ENCODE peak calls at places on chromosome 7, in seven cellular contexts. Z is HTR-8/SVneo, B is GM12865, R is hypothalamus, A is iris pigment epithelial cell, W is AG10803, L is spleen. X is an unnamed sample.

GRCh38 chr7:114082934-114083647 is 164.3 kb upstream of the PPP1R3A start:
- DNase-seq in Z (no peak), A (no peak), B (peak; percentile 7), W (no peak), R (no peak), L (peak; percentile 72), X (peak; percentile 42)

GRCh38 chr7:141674201-141674671 is 27.7 kb downstream of the DENND11 start:
- DNase-seq in A (peak; percentile 22), Z (no peak), R (no peak), W (no peak), B (no peak), L (no peak), X (no peak)

GRCh38 chr7:129332354-129333056 is 101.7 kb upstream of the STRIP2 start:
- DNase-seq in Z (peak; percentile 4), A (peak; percentile 69), R (no peak), W (peak; percentile 27), L (no peak), B (no peak), X (no peak)

GRCh38 chr7:114988755-114989154 is 66.9 kb downstream of the MDFIC start:
- DNase-seq in W (peak; percentile 62), B (no peak), A (peak; percentile 87), Z (peak; percentile 7), L (no peak), R (no peak), X (no peak)

GRCh38 chr7:117808273-117808868 is 64.9 kb downstream of the CTTNBP2 start:
- DNase-seq in W (no peak), A (peak; percentile 12), R (peak; percentile 43), Z (no peak), B (no peak), L (no peak), X (no peak)

GRCh38 chr7:42691030-42691639 is 220.7 kb downstream of the C7orf25 start:
- DNase-seq in R (no peak), A (peak; percentile 76), B (peak; percentile 20), W (peak; percentile 71), Z (peak; percentile 28), L (no peak), X (peak; percentile 69)

GRCh38 chr7:26348234-26348851 is 56.7 kb downstream of the SNX10 start:
- DNase-seq in A (no peak), L (no peak), R (no peak), W (no peak), B (peak; percentile 74), Z (no peak), X (peak; percentile 64)

GRCh38 chr7:91940171-91940570 is 491 bp upstream of the AKAP9 start:
- DNase-seq in L (no peak), B (peak; percentile 37), A (peak; percentile 19), R (no peak), Z (peak; percentile 21), W (peak; percentile 22), X (peak; percentile 43)

GRCh38 chr7:82156168-82156567 is 287.4 kb downstream of the CACNA2D1 start:
- DNase-seq in A (no peak), Z (no peak), B (no peak), R (no peak), L (no peak), W (no peak), X (no peak)

GRCh38 chr7:154931906-154932305 is 71.0 kb downstream of the PAXIP1 start:
- DNase-seq in R (no peak), B (no peak), A (peak; percentile 5), L (no peak), W (peak; percentile 53), Z (no peak), X (no peak)

GRCh38 chr7:155543011-155543881 is 3.1 kb downstream of the CNPY1 start:
- DNase-seq in R (no peak), Z (no peak), A (peak; percentile 24), W (peak; percentile 9), B (no peak), L (no peak), X (no peak)

GRCh38 chr7:127582361-127582760 is 3.0 kb downstream of the GCC1 start:
- DNase-seq in A (peak; percentile 23), W (no peak), L (no peak), Z (no peak), B (no peak), R (peak; percentile 41), X (no peak)

GRCh38 chr7:76326646-76327233 is 24.3 kb downstream of the HSPB1 start:
- DNase-seq in Z (no peak), B (no peak), W (no peak), L (no peak), R (no peak), A (peak; percentile 80), X (no peak)

GRCh38 chr7:65731562-65732035 is 141.3 kb upstream of the VKORC1L1 start:
- DNase-seq in B (no peak), A (peak; percentile 50), R (no peak), W (peak; percentile 15), Z (no peak), L (no peak), X (peak; percentile 76)

GRCh38 chr7:40015790-40016296 is 65.8 kb downstream of the CDK13 start:
- DNase-seq in Z (no peak), A (peak; percentile 43), B (peak; percentile 62), R (no peak), W (peak; percentile 42), L (no peak), X (peak; percentile 5)

GRCh38 chr7:142438923-142439515 is 181.2 kb upstream of the PRSS58 start:
- DNase-seq in B (no peak), Z (no peak), L (no peak), R (no peak), A (no peak), W (no peak), X (no peak)

GRCh38 chr7:15016726-15017125 is 114.2 kb upstream of the DGKB start:
- DNase-seq in W (no peak), A (no peak), L (no peak), B (no peak), R (no peak), Z (no peak), X (peak; percentile 69)

GRCh38 chr7:157544226-157544625 is 207.4 kb downstream of the DNAJB6 start:
- DNase-seq in B (no peak), Z (no peak), A (no peak), L (peak; percentile 57), W (no peak), R (no peak), X (no peak)

GRCh38 chr7:146115665-146116451 is 743 bp upstream of the CNTNAP2 start:
- DNase-seq in Z (peak; percentile 1), R (peak; percentile 53), B (peak; percentile 4), W (peak; percentile 4), A (peak; percentile 54), L (peak; percentile 63), X (peak; percentile 86)

GRCh38 chr7:148814938-148815559 is 69.0 kb downstream of the EZH2 start:
- DNase-seq in Z (no peak), A (no peak), L (no peak), W (no peak), R (no peak), B (no peak), X (no peak)

GRCh38 chr7:70765651-70766050 is 366.3 kb upstream of the GALNT17 start:
- DNase-seq in L (no peak), Z (no peak), R (no peak), W (no peak), B (no peak), A (no peak), X (no peak)

GRCh38 chr7:129828989-129829676 is 123.6 kb downstream of the UBE2H start:
- DNase-seq in A (peak; percentile 23), L (no peak), Z (no peak), B (peak; percentile 27), W (peak; percentile 13), R (no peak), X (no peak)

GRCh38 chr7:96017877-96018276 is 245.5 kb downstream of the DYNC1I1 start:
- DNase-seq in W (no peak), A (no peak), B (no peak), Z (no peak), L (no peak), R (no peak), X (peak; percentile 10)

GRCh38 chr7:25877802-25878789 is 273.9 kb upstream of the NFE2L3 start:
- DNase-seq in L (no peak), Z (no peak), B (no peak), W (no peak), R (no peak), A (no peak), X (no peak)

GRCh38 chr7:71131753-71132520 is at the start of gene GALNT17:
- DNase-seq in B (no peak), W (no peak), Z (no peak), A (peak; percentile 3), R (no peak), L (peak; percentile 70), X (peak; percentile 19)

GRCh38 chr7:3013975-3014792 is 29.5 kb downstream of the CARD11 start:
- DNase-seq in R (no peak), W (no peak), A (no peak), B (no peak), Z (no peak), L (peak; percentile 61), X (no peak)

GRCh38 chr7:83248000-83248399 is 85.3 kb upstream of the PCLO start:
- DNase-seq in L (no peak), R (no peak), W (no peak), Z (no peak), B (no peak), A (no peak), X (no peak)

GRCh38 chr7:108413782-108414492 is 42.3 kb downstream of the NRCAM start:
- DNase-seq in W (no peak), R (no peak), Z (no peak), B (no peak), L (no peak), A (peak; percentile 67), X (no peak)

GRCh38 chr7:151782598-151783448 is 94.1 kb downstream of the PRKAG2 start:
- DNase-seq in Z (peak; percentile 59), R (peak; percentile 72), A (peak; percentile 33), W (peak; percentile 30), L (peak; percentile 95), B (peak; percentile 73), X (peak; percentile 87)

GRCh38 chr7:78383096-78383495 is 584.5 kb downstream of the PHTF2 start:
- DNase-seq in A (no peak), R (no peak), Z (no peak), W (no peak), L (no peak), B (no peak), X (no peak)

GRCh38 chr7:27767374-27767773 is 27.4 kb downstream of the TAX1BP1 start:
- DNase-seq in L (no peak), B (no peak), Z (peak; percentile 11), W (no peak), A (peak; percentile 54), R (no peak), X (no peak)

GRCh38 chr7:36309301-36309700 is 80.4 kb upstream of the ANLN start:
- DNase-seq in L (no peak), W (no peak), Z (no peak), B (no peak), R (no peak), A (no peak), X (no peak)